ENCODE peak calls at places on chromosomes 16 and 17, in eight cellular contexts. One of them, this sample, is unnamed.

GRCh38 chr17:7561028-7561575 is 617 bp upstream of the SENP3 start:
- DNase-seq in tibial nerve: peak; percentile 86
- DNase-seq in pancreas: peak; percentile 93
- DNase-seq in fibroblast of pulmonary artery: peak; percentile 83
- DNase-seq in AG04449: peak; percentile 23
- DNase-seq in stomach: peak; percentile 96
- DNase-seq in mucosa of descending colon: peak; percentile 96
- DNase-seq in IMR-90: peak; percentile 76
- DNase-seq in this sample: peak; percentile 79

GRCh38 chr16:87186440-87186839 is 130.8 kb downstream of the C16orf95 start:
- DNase-seq in AG04449: no peak
- DNase-seq in tibial nerve: no peak
- DNase-seq in pancreas: no peak
- DNase-seq in mucosa of descending colon: no peak
- DNase-seq in fibroblast of pulmonary artery: no peak
- DNase-seq in stomach: no peak
- DNase-seq in IMR-90: no peak
- DNase-seq in this sample: no peak

GRCh38 chr17:35314415-35315216 is 58.8 kb downstream of the SLFN11 start:
- DNase-seq in AG04449: no peak
- DNase-seq in mucosa of descending colon: no peak
- DNase-seq in pancreas: no peak
- DNase-seq in fibroblast of pulmonary artery: no peak
- DNase-seq in stomach: no peak
- DNase-seq in IMR-90: no peak
- DNase-seq in tibial nerve: no peak
- DNase-seq in this sample: peak; percentile 10

GRCh38 chr17:72118588-72119279 is 2.1 kb upstream of the SOX9 start:
- DNase-seq in stomach: peak; percentile 75
- DNase-seq in tibial nerve: no peak
- DNase-seq in pancreas: peak; percentile 72
- DNase-seq in mucosa of descending colon: no peak
- DNase-seq in IMR-90: peak; percentile 88
- DNase-seq in AG04449: no peak
- DNase-seq in fibroblast of pulmonary artery: peak; percentile 90
- DNase-seq in this sample: peak; percentile 73

GRCh38 chr17:57572062-57572461 is 173.0 kb downstream of the CCDC182 start:
- DNase-seq in fibroblast of pulmonary artery: no peak
- DNase-seq in stomach: no peak
- DNase-seq in tibial nerve: no peak
- DNase-seq in mucosa of descending colon: no peak
- DNase-seq in pancreas: no peak
- DNase-seq in AG04449: no peak
- DNase-seq in IMR-90: no peak
- DNase-seq in this sample: no peak

GRCh38 chr17:46764709-46765401 is 53.6 kb downstream of the WNT3 start:
- DNase-seq in fibroblast of pulmonary artery: peak; percentile 92
- DNase-seq in stomach: peak; percentile 72
- DNase-seq in mucosa of descending colon: no peak
- DNase-seq in pancreas: no peak
- DNase-seq in AG04449: peak; percentile 60
- DNase-seq in IMR-90: peak; percentile 86
- DNase-seq in tibial nerve: no peak
- DNase-seq in this sample: peak; percentile 72

GRCh38 chr16:4521971-4522623 is 16.5 kb downstream of the CDIP1 start:
- DNase-seq in tibial nerve: no peak
- DNase-seq in AG04449: no peak
- DNase-seq in pancreas: peak; percentile 35
- DNase-seq in IMR-90: no peak
- DNase-seq in mucosa of descending colon: peak; percentile 23
- DNase-seq in fibroblast of pulmonary artery: peak; percentile 17
- DNase-seq in stomach: no peak
- DNase-seq in this sample: no peak

GRCh38 chr17:72150632-72151460 is 30.0 kb downstream of the SOX9 start:
- DNase-seq in mucosa of descending colon: no peak
- DNase-seq in pancreas: no peak
- DNase-seq in AG04449: no peak
- DNase-seq in tibial nerve: no peak
- DNase-seq in fibroblast of pulmonary artery: no peak
- DNase-seq in IMR-90: no peak
- DNase-seq in stomach: no peak
- DNase-seq in this sample: no peak

GRCh38 chr17:17416007-17416399 is 60.8 kb upstream of the MED9 start:
- DNase-seq in fibroblast of pulmonary artery: peak; percentile 91
- DNase-seq in mucosa of descending colon: no peak
- DNase-seq in pancreas: no peak
- DNase-seq in AG04449: no peak
- DNase-seq in tibial nerve: no peak
- DNase-seq in stomach: no peak
- DNase-seq in IMR-90: peak; percentile 83
- DNase-seq in this sample: peak; percentile 86

GRCh38 chr17:66684716-66685115 is 150.2 kb upstream of the CACNG5 start:
- DNase-seq in stomach: no peak
- DNase-seq in mucosa of descending colon: no peak
- DNase-seq in pancreas: no peak
- DNase-seq in tibial nerve: no peak
- DNase-seq in fibroblast of pulmonary artery: no peak
- DNase-seq in IMR-90: no peak
- DNase-seq in AG04449: no peak
- DNase-seq in this sample: no peak

GRCh38 chr17:81044764-81045589 is 10.0 kb downstream of the BAIAP2 start:
- DNase-seq in AG04449: no peak
- DNase-seq in tibial nerve: peak; percentile 71
- DNase-seq in mucosa of descending colon: peak; percentile 85
- DNase-seq in stomach: peak; percentile 69
- DNase-seq in pancreas: peak; percentile 50
- DNase-seq in fibroblast of pulmonary artery: peak; percentile 80
- DNase-seq in IMR-90: peak; percentile 79
- DNase-seq in this sample: no peak

GRCh38 chr17:64092952-64093451 is 36.9 kb downstream of the ERN1 start:
- DNase-seq in IMR-90: no peak
- DNase-seq in pancreas: no peak
- DNase-seq in stomach: no peak
- DNase-seq in AG04449: no peak
- DNase-seq in fibroblast of pulmonary artery: no peak
- DNase-seq in mucosa of descending colon: no peak
- DNase-seq in tibial nerve: no peak
- DNase-seq in this sample: no peak

GRCh38 chr17:81481011-81481799 is 31.4 kb downstream of the ACTG1 start:
- DNase-seq in mucosa of descending colon: no peak
- DNase-seq in stomach: peak; percentile 78
- DNase-seq in IMR-90: peak; percentile 46
- DNase-seq in AG04449: no peak
- DNase-seq in tibial nerve: peak; percentile 59
- DNase-seq in pancreas: no peak
- DNase-seq in fibroblast of pulmonary artery: peak; percentile 62
- DNase-seq in this sample: no peak

GRCh38 chr17:40545660-40546059 is 19.6 kb downstream of the CCR7 start:
- DNase-seq in tibial nerve: peak; percentile 9
- DNase-seq in fibroblast of pulmonary artery: no peak
- DNase-seq in stomach: peak; percentile 1
- DNase-seq in mucosa of descending colon: peak; percentile 31
- DNase-seq in IMR-90: no peak
- DNase-seq in pancreas: no peak
- DNase-seq in AG04449: no peak
- DNase-seq in this sample: no peak

GRCh38 chr16:57169327-57169726 is 16.5 kb downstream of the PSME3IP1 start:
- DNase-seq in IMR-90: peak; percentile 33
- DNase-seq in tibial nerve: no peak
- DNase-seq in AG04449: no peak
- DNase-seq in stomach: no peak
- DNase-seq in pancreas: no peak
- DNase-seq in fibroblast of pulmonary artery: no peak
- DNase-seq in mucosa of descending colon: no peak
- DNase-seq in this sample: no peak

DNA sequence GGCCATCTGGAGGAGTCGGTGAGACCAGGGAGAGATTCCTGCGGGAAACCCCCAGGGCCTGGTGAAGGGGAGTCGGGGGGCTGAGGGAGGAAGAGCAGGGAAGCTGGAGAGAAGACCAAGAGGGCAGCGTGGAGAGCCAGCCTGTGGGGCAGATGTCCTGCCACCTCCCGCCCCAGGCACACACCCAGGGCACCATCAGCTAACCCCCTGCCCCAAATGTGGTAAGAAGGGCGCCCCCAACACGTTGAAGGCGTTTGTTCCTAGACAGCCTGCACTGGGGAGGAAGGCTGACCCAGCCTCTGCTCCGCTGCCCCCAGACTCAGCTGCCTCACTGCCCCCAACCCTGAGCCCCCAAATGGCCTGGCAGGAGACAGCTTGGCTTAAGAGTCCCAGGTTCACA is 1.3 kb downstream of the BAIAP3 start:
- DNase-seq in stomach: no peak
- DNase-seq in AG04449: no peak
- DNase-seq in mucosa of descending colon: no peak
- DNase-seq in fibroblast of pulmonary artery: no peak
- DNase-seq in tibial nerve: no peak
- DNase-seq in IMR-90: no peak
- DNase-seq in pancreas: no peak
- DNase-seq in this sample: no peak
- H3K4me3 ChIP-seq in stomach: peak overlapping the region; percentile 56
- H3K4me3 ChIP-seq in AG04449: no peak overlapping the region
- H3K4me3 ChIP-seq in mucosa of descending colon: no peak overlapping the region
- H3K4me3 ChIP-seq in fibroblast of pulmonary artery: no peak overlapping the region
- H3K4me3 ChIP-seq in tibial nerve: no peak overlapping the region
- H3K4me3 ChIP-seq in IMR-90: no peak overlapping the region
- H3K4me3 ChIP-seq in pancreas: no peak overlapping the region
- H3K4me3 ChIP-seq in this sample: no peak overlapping the region

GRCh38 chr17:42618442-42619150 is 9.1 kb downstream of the TUBG1 start:
- DNase-seq in IMR-90: no peak
- DNase-seq in tibial nerve: no peak
- DNase-seq in mucosa of descending colon: peak; percentile 52
- DNase-seq in AG04449: no peak
- DNase-seq in fibroblast of pulmonary artery: no peak
- DNase-seq in stomach: peak; percentile 86
- DNase-seq in pancreas: peak; percentile 84
- DNase-seq in this sample: peak; percentile 57
- H3K4me3 ChIP-seq in IMR-90: no peak overlapping the region
- H3K4me3 ChIP-seq in tibial nerve: no peak overlapping the region
- H3K4me3 ChIP-seq in mucosa of descending colon: no peak overlapping the region
- H3K4me3 ChIP-seq in AG04449: no peak overlapping the region
- H3K4me3 ChIP-seq in fibroblast of pulmonary artery: no peak overlapping the region
- H3K4me3 ChIP-seq in stomach: no peak overlapping the region
- H3K4me3 ChIP-seq in pancreas: no peak overlapping the region
- H3K4me3 ChIP-seq in this sample: no peak overlapping the region

DNA sequence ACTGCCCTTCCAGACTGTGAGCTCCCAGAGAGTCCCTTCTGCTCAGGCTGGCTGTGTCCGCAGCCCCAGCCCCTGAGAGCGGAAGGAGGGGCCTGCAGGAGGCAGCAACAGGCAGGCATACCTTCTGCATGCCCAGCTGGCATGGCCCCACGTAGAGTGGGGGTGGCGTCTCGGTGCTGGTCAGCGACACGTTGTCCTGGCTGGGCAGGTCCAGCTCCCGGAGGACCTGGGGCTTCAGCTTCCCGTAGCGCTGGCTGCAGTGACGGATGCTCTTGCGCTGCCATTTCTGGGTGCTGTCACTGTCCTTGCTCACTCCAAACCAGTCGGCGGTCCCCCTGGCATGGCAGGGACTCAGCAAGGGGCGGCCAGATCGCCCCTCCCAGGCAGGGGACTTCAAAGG is 9.0 kb downstream of the RHBDF1 start:
- DNase-seq in tibial nerve: no peak
- DNase-seq in mucosa of descending colon: no peak
- DNase-seq in AG04449: no peak
- DNase-seq in fibroblast of pulmonary artery: no peak
- DNase-seq in pancreas: peak; percentile 13
- DNase-seq in stomach: no peak
- DNase-seq in IMR-90: no peak
- DNase-seq in this sample: no peak
- H3K4me3 ChIP-seq in tibial nerve: no peak overlapping the region
- H3K4me3 ChIP-seq in mucosa of descending colon: no peak overlapping the region
- H3K4me3 ChIP-seq in AG04449: no peak overlapping the region
- H3K4me3 ChIP-seq in fibroblast of pulmonary artery: no peak overlapping the region
- H3K4me3 ChIP-seq in pancreas: no peak overlapping the region
- H3K4me3 ChIP-seq in stomach: no peak overlapping the region
- H3K4me3 ChIP-seq in IMR-90: no peak overlapping the region
- H3K4me3 ChIP-seq in this sample: no peak overlapping the region

DNA sequence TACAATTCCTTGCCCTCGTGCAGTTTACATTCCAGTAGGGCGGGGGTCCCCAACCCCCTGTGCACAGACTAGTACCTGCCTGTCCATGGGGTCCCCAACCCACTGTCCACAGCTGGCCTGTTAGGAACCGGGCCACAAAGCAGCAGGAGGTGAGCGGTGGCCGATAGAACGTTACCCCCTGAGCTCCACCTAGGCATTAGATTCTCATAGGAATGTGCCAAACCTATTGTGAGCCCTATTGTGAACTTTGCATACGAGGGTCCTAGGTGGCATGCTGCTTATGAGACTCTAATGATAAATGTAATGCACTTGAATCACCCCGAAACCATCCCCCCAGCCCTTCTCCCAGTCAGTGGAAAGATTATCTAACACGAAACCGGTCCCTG is 1.5 kb downstream of the REXO5 start:
- DNase-seq in mucosa of descending colon: no peak
- DNase-seq in fibroblast of pulmonary artery: no peak
- DNase-seq in stomach: no peak
- DNase-seq in pancreas: no peak
- DNase-seq in IMR-90: no peak
- DNase-seq in tibial nerve: no peak
- DNase-seq in AG04449: no peak
- DNase-seq in this sample: no peak
- H3K4me3 ChIP-seq in mucosa of descending colon: no peak overlapping the region
- H3K4me3 ChIP-seq in fibroblast of pulmonary artery: no peak overlapping the region
- H3K4me3 ChIP-seq in stomach: no peak overlapping the region
- H3K4me3 ChIP-seq in pancreas: no peak overlapping the region
- H3K4me3 ChIP-seq in IMR-90: no peak overlapping the region
- H3K4me3 ChIP-seq in tibial nerve: no peak overlapping the region
- H3K4me3 ChIP-seq in AG04449: no peak overlapping the region
- H3K4me3 ChIP-seq in this sample: no peak overlapping the region

GRCh38 chr16:11672206-11673090 is 4.2 kb downstream of the SNN start:
- DNase-seq in pancreas: no peak
- DNase-seq in IMR-90: no peak
- DNase-seq in fibroblast of pulmonary artery: no peak
- DNase-seq in AG04449: no peak
- DNase-seq in tibial nerve: no peak
- DNase-seq in stomach: no peak
- DNase-seq in mucosa of descending colon: peak; percentile 71
- DNase-seq in this sample: no peak
- H3K4me3 ChIP-seq in pancreas: no peak overlapping the region
- H3K4me3 ChIP-seq in IMR-90: no peak overlapping the region
- H3K4me3 ChIP-seq in fibroblast of pulmonary artery: no peak overlapping the region
- H3K4me3 ChIP-seq in AG04449: no peak overlapping the region
- H3K4me3 ChIP-seq in tibial nerve: no peak overlapping the region
- H3K4me3 ChIP-seq in stomach: no peak overlapping the region
- H3K4me3 ChIP-seq in mucosa of descending colon: no peak overlapping the region
- H3K4me3 ChIP-seq in this sample: no peak overlapping the region